ENCODE peak calls at places on chromosomes 7 and 10, in nine cellular contexts. I, Q, T, K, F, S, L, D and A are unnamed samples.

GRCh38 chr7:29454464-29454863 is 109.2 kb upstream of the PRR15 start:
- DNase-seq in D (no peak), Q (no peak), S (no peak), L (no peak), T (no peak), I (no peak), F (no peak), K (no peak), A (no peak)

GRCh38 chr7:33327427-33327826 is 198.1 kb downstream of the BBS9 start:
- DNase-seq in L (no peak), D (no peak), K (no peak), S (no peak), F (no peak), Q (no peak), I (no peak), T (no peak), A (no peak)

GRCh38 chr10:48613015-48613414 is 8.1 kb upstream of the ARHGAP22 start:
- DNase-seq in D (no peak), T (no peak), F (no peak), S (no peak), L (no peak), K (no peak), Q (peak), I (no peak), A (no peak)

GRCh38 chr7:155566011-155566836 is 19.9 kb upstream of the CNPY1 start:
- DNase-seq in T (no peak), L (no peak), I (no peak), Q (no peak), S (no peak), D (no peak), K (no peak), F (no peak), A (no peak)

GRCh38 chr10:70169661-70170364 is 501 bp downstream of the SAR1A start:
- DNase-seq in I (peak), F (no peak), T (no peak), K (peak), D (no peak), S (no peak), L (no peak), Q (no peak), A (no peak)

GRCh38 chr10:132136689-132137088 is 50.1 kb upstream of the DPYSL4 start:
- DNase-seq in Q (no peak), I (no peak), K (no peak), S (no peak), L (no peak), T (no peak), F (no peak), D (no peak), A (no peak)

GRCh38 chr10:60801538-60801937 is 23.3 kb downstream of the CDK1 start:
- DNase-seq in T (no peak), L (peak), I (no peak), K (peak), D (peak), Q (no peak), F (no peak), S (no peak), A (no peak)

GRCh38 chr10:97713351-97713827 is at the start of gene MARVELD1:
- DNase-seq in L (peak), D (peak), F (no peak), I (peak), K (peak), T (peak), S (peak), Q (peak), A (peak)

GRCh38 chr7:50599385-50599784 is 34.2 kb upstream of the DDC start:
- DNase-seq in L (no peak), K (no peak), I (no peak), Q (no peak), S (no peak), T (no peak), F (no peak), D (no peak), A (no peak)

GRCh38 chr7:116686033-116686432 is 14.0 kb downstream of the MET start:
- DNase-seq in D (no peak), L (no peak), Q (no peak), T (no peak), F (no peak), S (no peak), I (no peak), K (no peak), A (no peak)

GRCh38 chr10:36281871-36282331 is 639.8 kb upstream of the FZD8 start:
- DNase-seq in Q (peak), D (peak), F (no peak), T (no peak), I (no peak), K (peak), L (no peak), S (no peak), A (peak)

GRCh38 chr7:33300131-33300530 is 170.8 kb downstream of the BBS9 start:
- DNase-seq in K (no peak), Q (peak), T (peak), S (no peak), L (no peak), F (no peak), I (no peak), D (no peak), A (peak)

GRCh38 chr10:46556515-46557318 is at the start of gene GPRIN2:
- DNase-seq in D (no peak), Q (no peak), S (no peak), F (no peak), I (peak), K (no peak), T (no peak), L (peak), A (no peak)
- TF ChIP-seq CTCF in D (no peak), Q (no peak), S (no peak), F (no peak), I (no peak), K (no peak), T (no peak), L (no peak), A (no peak)

GRCh38 chr10:75406158-75407065 is 4.8 kb upstream of the ZNF503 start:
- DNase-seq in I (no peak), K (no peak), S (peak), F (no peak), Q (no peak), L (no peak), D (no peak), T (no peak), A (peak)

GRCh38 chr10:75404023-75404334 is 2.4 kb upstream of the ZNF503 start:
- DNase-seq in Q (no peak), I (no peak), S (no peak), K (no peak), T (no peak), D (no peak), F (no peak), L (no peak), A (peak)

GRCh38 chr10:75403144-75404022 is 1.8 kb upstream of the ZNF503 start:
- DNase-seq in L (peak), D (no peak), T (peak), Q (peak), S (peak), I (no peak), K (peak), F (no peak), A (peak)

GRCh38 chr10:75405201-75406143 is 3.9 kb upstream of the ZNF503 start:
- DNase-seq in T (no peak), Q (no peak), K (peak), I (no peak), D (no peak), F (no peak), S (peak), L (peak), A (peak)

GRCh38 chr10:75404335-75405200 is 3.0 kb upstream of the ZNF503 start:
- DNase-seq in S (peak), Q (no peak), L (peak), I (no peak), T (no peak), F (no peak), D (no peak), K (no peak), A (peak)
- H3K4me3 ChIP-seq in S (peak), Q (no peak), L (peak), I (peak), T (peak), F (peak), D (no peak), K (no peak), A (peak)

GRCh38 chr7:104098890-104099289 is 108.9 kb downstream of the ORC5 start:
- DNase-seq in F (no peak), K (no peak), Q (no peak), L (no peak), D (no peak), I (no peak), S (no peak), T (no peak), A (no peak)

GRCh38 chr7:104093127-104093526 is 103.7 kb upstream of the RELN start:
- DNase-seq in S (no peak), D (no peak), I (no peak), F (no peak), T (no peak), L (no peak), Q (no peak), K (no peak), A (no peak)

DNA sequence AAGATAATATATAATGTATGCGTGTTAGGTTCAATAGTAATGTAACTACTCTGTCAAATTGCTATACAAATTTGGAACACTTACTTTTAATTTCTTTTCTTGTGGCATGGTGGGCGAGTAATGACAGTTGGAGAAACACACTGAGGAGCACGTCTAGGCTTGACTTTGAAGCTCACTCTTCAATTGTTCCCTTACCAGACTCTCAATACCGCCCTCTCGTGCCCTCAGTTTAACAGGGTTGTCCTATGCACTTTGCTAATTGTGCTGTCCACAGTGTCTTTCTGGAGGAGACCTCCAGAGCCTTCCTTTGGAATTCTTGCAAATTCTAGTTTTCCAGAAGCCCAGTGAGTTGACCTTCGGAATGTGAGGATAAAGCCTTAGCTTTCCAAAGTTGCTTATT is 107.2 kb upstream of the RELN start:
- DNase-seq in Q (peak), T (no peak), D (no peak), I (no peak), S (peak), L (peak), K (no peak), F (peak), A (peak)
- TF ChIP-seq CTCF in Q (peak), T (no peak), D (peak), I (peak), S (peak), L (peak), K (no peak), F (peak), A (peak)

GRCh38 chr7:2522780-2523433 is 3.3 kb downstream of the LFNG start:
- DNase-seq in Q (peak), T (peak), S (peak), F (peak), D (peak), I (peak), L (peak), K (no peak), A (no peak)
- H3K4me3 ChIP-seq in Q (no peak), T (peak), S (peak), F (peak), D (no peak), I (no peak), L (no peak), K (no peak), A (no peak)

DNA sequence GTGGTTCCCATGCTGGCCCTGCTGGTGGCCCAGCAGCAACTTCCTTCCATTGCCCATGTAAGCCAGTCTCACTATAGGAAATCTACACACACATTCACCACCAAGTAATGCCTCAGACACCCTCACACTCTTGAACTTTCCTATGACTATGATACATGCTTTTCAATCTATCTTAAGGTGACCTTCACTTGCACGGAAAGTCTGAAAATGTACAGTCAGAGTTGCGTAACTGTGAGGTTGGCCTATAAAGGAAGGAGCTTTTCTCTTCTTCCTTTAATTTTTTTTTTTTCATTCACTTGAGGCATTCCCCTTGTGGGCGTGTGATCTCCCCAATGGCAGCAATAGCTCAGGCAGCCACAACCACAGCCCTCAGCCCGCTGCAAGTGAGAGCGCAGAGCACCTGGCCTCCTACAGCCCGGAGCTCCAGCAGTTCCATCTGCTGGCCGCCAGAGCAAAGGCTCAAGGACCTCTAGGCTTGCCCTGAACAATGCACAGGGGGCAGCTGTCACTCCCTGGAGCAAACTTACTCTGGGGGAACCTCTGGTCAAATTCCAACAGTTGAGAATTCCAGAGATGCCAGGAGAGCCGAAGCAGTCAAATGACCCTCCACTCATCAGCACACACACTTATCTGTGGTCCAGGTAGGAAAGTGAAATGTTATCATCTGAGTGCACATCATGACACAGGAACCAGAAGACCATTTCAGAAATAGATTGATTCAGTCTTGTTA is 123.1 kb upstream of the ADO start:
- DNase-seq in I (no peak), S (no peak), T (no peak), F (no peak), L (no peak), Q (peak), D (no peak), K (no peak), A (no peak)
- TF ChIP-seq CTCF in I (no peak), S (no peak), T (no peak), F (no peak), L (peak), Q (no peak), D (no peak), K (no peak), A (no peak)

DNA sequence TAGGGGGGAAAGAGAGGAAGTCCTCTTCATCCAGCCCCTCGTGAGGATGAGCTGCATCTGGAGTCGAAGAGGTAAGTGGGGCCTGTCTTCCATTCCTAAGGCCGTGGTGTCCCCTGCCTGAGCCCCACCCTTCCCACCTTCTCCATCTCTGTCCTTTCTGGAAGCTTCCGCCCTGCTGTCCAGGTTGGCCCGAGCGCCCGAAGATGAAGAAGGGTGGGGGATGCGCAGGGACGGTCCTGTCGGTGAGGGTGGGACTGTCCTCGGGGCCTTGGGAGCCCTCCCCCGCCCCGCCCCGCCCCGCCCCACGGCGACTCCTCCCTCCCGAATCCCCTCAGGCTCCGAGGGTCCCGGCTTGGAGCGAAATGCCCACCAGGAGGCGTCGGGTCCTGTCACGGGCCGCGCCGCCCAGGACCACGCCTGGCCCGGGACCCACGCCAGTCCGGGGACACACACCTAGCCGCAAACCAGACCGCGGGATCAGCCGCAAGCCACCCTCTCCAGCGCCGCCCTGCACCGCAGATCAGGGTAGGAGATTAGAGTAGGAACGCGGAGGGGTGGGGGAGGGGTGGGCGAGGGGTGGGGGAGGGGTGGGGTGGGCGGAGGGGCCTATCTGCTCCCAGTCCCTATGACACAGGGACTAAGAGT is 15.3 kb downstream of the GPRIN2 start:
- DNase-seq in S (no peak), D (no peak), T (no peak), Q (no peak), L (no peak), K (no peak), I (peak), F (no peak), A (no peak)
- H3K4me3 ChIP-seq in S (no peak), D (no peak), T (peak), Q (peak), L (no peak), K (no peak), I (no peak), F (no peak), A (peak)

DNA sequence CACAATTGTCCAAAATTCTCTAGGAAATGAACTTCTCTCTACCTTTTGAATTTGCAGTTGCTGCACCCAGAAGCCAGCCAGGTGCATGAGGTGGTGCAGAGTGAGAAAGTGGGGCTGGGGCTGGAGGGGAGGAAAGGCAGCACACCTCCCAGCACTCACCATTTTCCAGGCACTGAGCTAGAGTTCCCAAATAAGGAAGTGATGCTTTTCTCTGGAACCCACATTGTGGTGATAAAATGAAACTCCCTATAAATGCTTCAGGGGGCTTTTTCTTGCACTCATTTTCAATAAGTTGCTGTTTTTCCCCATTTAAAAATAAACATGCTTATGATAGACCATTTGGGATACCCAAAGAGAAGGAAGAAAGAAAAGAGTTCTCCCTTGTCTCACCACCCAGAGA is 42.7 kb upstream of the TNS3 start:
- DNase-seq in Q (no peak), K (no peak), S (no peak), F (no peak), I (no peak), L (no peak), T (no peak), D (no peak), A (no peak)
- TF ChIP-seq CTCF in Q (no peak), K (no peak), S (no peak), F (no peak), I (no peak), L (no peak), T (no peak), D (no peak), A (no peak)

GRCh38 chr7:36366005-36366583 is 23.6 kb upstream of the ANLN start:
- DNase-seq in K (no peak), I (no peak), S (no peak), T (no peak), L (no peak), Q (no peak), F (no peak), D (no peak), A (no peak)
- H3K4me3 ChIP-seq in K (peak), I (peak), S (peak), T (peak), L (peak), Q (peak), F (peak), D (no peak), A (peak)

DNA sequence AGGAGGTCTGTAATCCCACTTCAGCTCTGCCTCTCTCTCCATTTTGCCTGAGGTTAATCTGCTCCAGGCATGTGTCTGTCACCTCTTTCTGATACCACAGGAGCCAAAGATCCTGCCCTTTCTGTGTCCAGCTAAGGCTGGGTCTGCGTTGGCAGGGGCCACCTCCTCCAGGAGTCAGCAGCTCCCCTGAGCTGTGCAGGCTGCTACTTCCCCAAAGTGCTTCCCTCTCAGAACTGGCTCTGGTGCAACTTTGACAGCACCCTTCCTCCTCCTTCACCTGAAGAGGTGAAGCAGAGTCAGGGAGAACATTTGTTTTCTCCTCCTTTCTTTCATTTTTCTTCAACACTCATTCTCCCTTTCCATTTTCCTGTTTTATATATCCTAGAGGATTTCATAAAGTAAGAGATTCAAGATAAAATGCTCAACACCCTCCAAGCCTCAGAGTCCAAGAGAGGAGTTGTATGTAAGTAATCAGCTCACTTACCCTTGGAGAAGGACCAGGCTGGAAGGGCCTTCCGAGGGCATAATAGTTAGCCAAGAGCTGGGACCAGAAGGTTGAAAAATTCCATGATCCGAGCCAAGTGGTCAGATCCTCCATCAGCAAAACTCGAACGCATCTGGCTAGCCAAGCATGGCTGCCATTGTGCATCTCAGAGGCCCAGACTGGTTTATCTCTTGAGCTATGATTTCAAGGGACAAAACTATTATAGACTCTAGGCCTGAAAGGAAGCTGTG is 257.3 kb downstream of the PTEN start:
- DNase-seq in I (no peak), D (peak), S (no peak), Q (no peak), F (no peak), L (no peak), K (no peak), T (no peak), A (peak)
- TF ChIP-seq CTCF in I (no peak), D (no peak), S (no peak), Q (no peak), F (no peak), L (no peak), K (no peak), T (no peak), A (no peak)

GRCh38 chr10:86953747-86954680 is 3.4 kb downstream of the MMRN2 start:
- DNase-seq in Q (peak), K (peak), T (peak), I (peak), D (peak), F (no peak), S (no peak), L (no peak), A (peak)
- H3K4me3 ChIP-seq in Q (no peak), K (no peak), T (no peak), I (no peak), D (no peak), F (no peak), S (no peak), L (no peak), A (no peak)